ENCODE peak calls at places on chromosome 5, in six cellular contexts. Q, C, F, X, L and I are unnamed samples.

GRCh38 chr5:42631241-42631640 is 125.4 kb upstream of the CCDC152 start:
- DNase-seq in F (no peak), L (no peak), Q (no peak), X (no peak), C (no peak), I (no peak)

GRCh38 chr5:149429839-149430721 is 51.0 kb upstream of the IL17B start:
- DNase-seq in X (peak; percentile 83), F (no peak), L (no peak), Q (no peak), C (no peak), I (no peak)

GRCh38 chr5:141001466-141001853 is 35.2 kb downstream of the PCDHAC2 start:
- DNase-seq in X (no peak), L (no peak), F (no peak), Q (no peak), C (no peak), I (peak; percentile 33)

GRCh38 chr5:69454460-69455249 is 37.9 kb upstream of the OCLN start:
- DNase-seq in Q (no peak), L (no peak), X (no peak), F (no peak), C (no peak), I (no peak)

GRCh38 chr5:36733183-36733582 is 126.8 kb downstream of the SLC1A3 start:
- DNase-seq in L (no peak), F (no peak), X (no peak), C (no peak), Q (no peak), I (no peak)

GRCh38 chr5:10689391-10690081 is 71.5 kb downstream of the DAP start:
- DNase-seq in L (no peak), C (peak; percentile 70), X (no peak), Q (peak; percentile 33), F (no peak), I (peak; percentile 58)

GRCh38 chr5:143708672-143709071 is 103.3 kb upstream of the HMHB1 start:
- DNase-seq in Q (no peak), X (no peak), C (no peak), L (no peak), F (no peak), I (no peak)

GRCh38 chr5:73591102-73591695 is 25.7 kb downstream of the UTP15 start:
- DNase-seq in F (peak; percentile 25), C (peak; percentile 90), X (no peak), L (peak; percentile 54), Q (peak; percentile 72), I (peak; percentile 65)

GRCh38 chr5:129904667-129905466 is 602 bp downstream of the CHSY3 start:
- DNase-seq in L (peak; percentile 53), X (no peak), F (no peak), Q (peak; percentile 21), C (peak; percentile 20), I (no peak)

GRCh38 chr5:158320178-158320674 is 461.3 kb upstream of the CLINT1 start:
- DNase-seq in C (no peak), F (no peak), Q (no peak), X (no peak), L (no peak), I (no peak)

GRCh38 chr5:56327810-56328209 is 94.7 kb upstream of the ANKRD55 start:
- DNase-seq in C (no peak), L (no peak), X (no peak), F (no peak), Q (no peak), I (no peak)

GRCh38 chr5:150106669-150107068 is 20.3 kb upstream of the CSF1R start:
- DNase-seq in F (no peak), L (no peak), X (no peak), C (no peak), Q (no peak), I (no peak)

GRCh38 chr5:10731910-10732309 is 29.1 kb downstream of the DAP start:
- DNase-seq in L (no peak), C (no peak), X (no peak), Q (no peak), F (no peak), I (no peak)

GRCh38 chr5:174617910-174618309 is 106.5 kb upstream of the MSX2 start:
- DNase-seq in C (no peak), Q (no peak), F (no peak), X (no peak), L (no peak), I (no peak)

GRCh38 chr5:139180850-139181785 is 17.1 kb downstream of the SIL1 start:
- DNase-seq in Q (no peak), C (no peak), X (no peak), F (no peak), L (peak; percentile 55), I (no peak)

GRCh38 chr5:52863715-52864114 is 76.0 kb downstream of the ITGA1 start:
- DNase-seq in X (no peak), C (no peak), L (no peak), F (no peak), Q (no peak), I (no peak)

GRCh38 chr5:176775409-176775808 is 35.0 kb upstream of the UNC5A start:
- DNase-seq in F (no peak), L (no peak), Q (no peak), X (peak; percentile 24), C (peak; percentile 60), I (no peak)

GRCh38 chr5:21685536-21685935 is 1167.6 kb downstream of the CDH12 start:
- DNase-seq in Q (no peak), L (no peak), C (peak; percentile 37), F (no peak), X (no peak), I (no peak)

GRCh38 chr5:55925181-55925580 is 69.6 kb downstream of the IL6ST start:
- DNase-seq in C (no peak), X (no peak), Q (no peak), F (no peak), L (no peak), I (no peak)

GRCh38 chr5:76177974-76178373 is 94.8 kb downstream of the SV2C start:
- DNase-seq in X (no peak), L (no peak), F (no peak), Q (no peak), C (no peak), I (no peak)

GRCh38 chr5:112318346-112318745 is 100.7 kb downstream of the EPB41L4A start:
- DNase-seq in L (no peak), F (no peak), X (no peak), C (no peak), Q (no peak), I (no peak)

GRCh38 chr5:73619606-73620334 is 6.2 kb upstream of the ARHGEF28 start:
- DNase-seq in L (no peak), F (no peak), C (no peak), X (no peak), Q (no peak), I (no peak)

GRCh38 chr5:172004824-172005237 is 1.6 kb downstream of the FBXW11 start:
- DNase-seq in X (no peak), Q (no peak), C (peak; percentile 50), L (peak; percentile 17), F (no peak), I (no peak)

GRCh38 chr5:147458581-147458980 is 51.3 kb downstream of the DPYSL3 start:
- DNase-seq in C (no peak), Q (no peak), F (no peak), X (no peak), L (no peak), I (no peak)

GRCh38 chr5:134132372-134133212 is 18.1 kb downstream of the TCF7 start:
- DNase-seq in L (no peak), X (peak; percentile 41), Q (no peak), F (no peak), C (no peak), I (no peak)

GRCh38 chr5:458547-459353 is 15.8 kb downstream of the EXOC3 start:
- DNase-seq in F (no peak), C (peak; percentile 90), Q (no peak), L (peak; percentile 41), X (peak; percentile 46), I (peak; percentile 41)

GRCh38 chr5:143306040-143306439 is 97.4 kb downstream of the NR3C1 start:
- DNase-seq in X (no peak), C (no peak), Q (no peak), L (no peak), F (no peak), I (no peak)

GRCh38 chr5:43485406-43485805 is 1.7 kb upstream of the TMEM267 start:
- DNase-seq in F (no peak), X (no peak), C (peak; percentile 3), L (no peak), Q (no peak), I (no peak)

GRCh38 chr5:143364061-143364460 is 39.4 kb downstream of the NR3C1 start:
- DNase-seq in F (no peak), C (no peak), X (no peak), Q (no peak), L (no peak), I (no peak)

GRCh38 chr5:76175051-76175666 is 92.0 kb downstream of the SV2C start:
- DNase-seq in F (peak; percentile 92), L (peak; percentile 77), X (no peak), C (peak; percentile 59), Q (peak; percentile 56), I (peak; percentile 57)

GRCh38 chr5:132250547-132250946 is 6.9 kb upstream of the PDLIM4 start:
- DNase-seq in F (no peak), C (no peak), L (no peak), Q (no peak), X (no peak), I (no peak)

GRCh38 chr5:167816354-167816753 is 475.1 kb upstream of the WWC1 start:
- DNase-seq in C (peak; percentile 18), L (no peak), F (no peak), Q (no peak), X (no peak), I (no peak)

GRCh38 chr5:18113724-18114123 is 479.5 kb downstream of the TAF11L14 start:
- DNase-seq in F (no peak), L (no peak), Q (no peak), X (no peak), C (peak; percentile 0), I (no peak)

GRCh38 chr5:116600876-116601275 is 26.3 kb upstream of the SEMA6A start:
- DNase-seq in Q (no peak), F (no peak), C (no peak), L (peak; percentile 17), X (no peak), I (no peak)

GRCh38 chr5:179558912-179559279 is 8.5 kb downstream of the RUFY1 start:
- DNase-seq in F (no peak), L (peak; percentile 47), Q (peak; percentile 53), X (no peak), C (peak; percentile 40), I (peak; percentile 46)